ENCODE peak calls at places on chromosomes 6 and 20, in six cellular contexts. D is endothelial cell of umbilical vein, T is Peyer's patch, N is psoas muscle, W is fibroblast of mammary gland, Z is cardiac fibroblast. F is an unnamed sample.

GRCh38 chr6:158905277-158905676 is 86.1 kb upstream of the EZR start:
- DNase-seq in N (no peak), T (no peak), Z (no peak), W (no peak), D (no peak), F (no peak)

GRCh38 chr6:159679091-159680077 is 13.7 kb downstream of the SOD2 start:
- DNase-seq in D (no peak), N (no peak), Z (peak), T (no peak), W (peak), F (no peak)

GRCh38 chr20:36644032-36644712 is 1.8 kb downstream of the SLA2 start:
- DNase-seq in T (no peak), D (no peak), Z (no peak), N (no peak), W (no peak), F (no peak)

GRCh38 chr20:11952621-11953020 is 34.9 kb downstream of the BTBD3 start:
- DNase-seq in D (no peak), T (no peak), Z (peak), W (peak), N (no peak), F (no peak)

GRCh38 chr6:57313711-57314471 is 3.5 kb upstream of the PRIM2 start:
- DNase-seq in D (peak), T (no peak), W (peak), Z (peak), N (no peak), F (peak)

GRCh38 chr6:19836799-19837510 is at the start of gene ID4:
- DNase-seq in Z (peak), N (peak), D (peak), T (peak), W (peak), F (peak)

GRCh38 chr6:71190809-71191208 is 97.8 kb upstream of the OGFRL1 start:
- DNase-seq in Z (peak), N (no peak), W (peak), T (no peak), D (peak), F (peak)

GRCh38 chr6:8017276-8017701 is 46.9 kb downstream of the BLOC1S5 start:
- DNase-seq in T (no peak), N (no peak), Z (peak), D (no peak), W (no peak), F (no peak)

GRCh38 chr6:35078896-35079295 is 62.2 kb downstream of the TCP11 start:
- DNase-seq in N (no peak), Z (no peak), T (peak), D (no peak), W (no peak), F (no peak)

GRCh38 chr6:158703840-158704822 is 54.3 kb downstream of the SYTL3 start:
- DNase-seq in W (peak), T (peak), Z (peak), N (peak), D (peak), F (peak)

GRCh38 chr20:23200914-23201313 is 114.8 kb upstream of the CD93 start:
- DNase-seq in D (no peak), Z (peak), T (no peak), N (peak), W (peak), F (peak)

GRCh38 chr20:10219452-10219791 is 792 bp downstream of the SNAP25 start:
- DNase-seq in W (peak), Z (peak), D (peak), T (peak), N (peak), F (peak)
- H3K4me3 ChIP-seq in W (peak), Z (peak), D (peak), T (no peak), N (no peak), F (peak)

DNA sequence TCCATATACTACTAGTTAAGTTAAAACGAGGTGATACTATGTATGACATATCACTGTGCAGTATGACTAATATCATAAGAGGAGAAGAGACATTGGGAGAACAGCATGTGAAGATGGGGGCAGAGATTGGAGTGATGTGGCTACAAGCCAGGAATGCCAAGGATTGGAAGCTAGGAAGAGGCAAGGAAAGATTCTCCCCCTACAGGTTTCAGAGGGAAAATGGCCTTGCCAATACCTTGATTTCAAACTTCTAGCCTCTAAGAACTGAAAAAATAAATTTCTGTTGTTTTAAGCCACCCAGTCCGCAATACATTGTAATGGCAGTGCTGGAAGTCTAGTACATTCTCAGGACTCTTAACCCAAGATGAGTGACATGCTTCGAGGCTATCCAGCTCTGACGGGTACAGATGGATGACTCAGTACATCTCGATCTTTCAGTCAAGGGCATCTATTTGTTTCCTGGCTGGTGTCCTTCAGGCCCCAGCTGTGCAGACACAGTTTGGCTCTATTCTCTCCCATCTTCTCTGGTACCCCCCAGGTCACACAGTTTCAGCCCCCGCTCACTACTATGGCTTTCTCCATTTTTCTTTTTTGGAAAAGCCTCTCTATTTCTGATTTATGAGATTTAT is 55.5 kb upstream of the THEMIS start:
- DNase-seq in N (no peak), D (no peak), T (no peak), Z (peak), W (peak), F (peak)
- TF ChIP-seq CTCF in N (no peak), D (peak), T (no peak), Z (peak), W (peak), F (peak)

GRCh38 chr6:29627762-29628418 is 5.1 kb downstream of the GABBR1 start:
- DNase-seq in N (peak), D (peak), Z (peak), W (peak), T (peak), F (peak)

GRCh38 chr6:29631209-29631810 is 1.7 kb downstream of the GABBR1 start:
- DNase-seq in Z (no peak), W (no peak), D (no peak), N (no peak), T (no peak), F (no peak)

GRCh38 chr6:29626948-29627761 is 5.8 kb downstream of the GABBR1 start:
- DNase-seq in D (no peak), Z (no peak), N (no peak), T (no peak), W (no peak), F (no peak)

GRCh38 chr6:29628419-29629281 is 4.3 kb downstream of the GABBR1 start:
- DNase-seq in T (peak), Z (peak), W (peak), D (peak), N (peak), F (peak)

DNA sequence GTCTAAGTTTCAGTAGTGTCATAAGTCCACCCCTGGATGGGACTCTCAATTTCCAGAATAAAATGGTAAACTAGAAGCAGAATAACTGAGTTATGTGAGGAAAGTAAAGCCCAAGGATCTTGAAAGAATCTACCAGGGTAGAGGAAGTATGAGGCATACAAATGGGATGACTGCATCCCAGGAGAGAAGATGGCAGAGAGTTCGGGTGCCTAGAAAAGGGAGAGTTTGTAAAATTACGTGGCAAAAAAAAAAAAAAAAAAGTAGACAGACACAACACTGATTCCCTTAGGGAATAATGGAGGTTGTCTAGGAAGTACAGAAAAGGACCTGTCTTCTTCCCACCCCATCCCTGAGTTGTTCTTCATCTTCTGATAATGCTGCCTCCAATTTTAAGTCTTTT is 3.4 kb downstream of the GABBR1 start:
- DNase-seq in W (no peak), T (no peak), N (no peak), D (no peak), Z (peak), F (no peak)
- H3K4me3 ChIP-seq in W (no peak), T (no peak), N (no peak), D (no peak), Z (no peak), F (no peak)

DNA sequence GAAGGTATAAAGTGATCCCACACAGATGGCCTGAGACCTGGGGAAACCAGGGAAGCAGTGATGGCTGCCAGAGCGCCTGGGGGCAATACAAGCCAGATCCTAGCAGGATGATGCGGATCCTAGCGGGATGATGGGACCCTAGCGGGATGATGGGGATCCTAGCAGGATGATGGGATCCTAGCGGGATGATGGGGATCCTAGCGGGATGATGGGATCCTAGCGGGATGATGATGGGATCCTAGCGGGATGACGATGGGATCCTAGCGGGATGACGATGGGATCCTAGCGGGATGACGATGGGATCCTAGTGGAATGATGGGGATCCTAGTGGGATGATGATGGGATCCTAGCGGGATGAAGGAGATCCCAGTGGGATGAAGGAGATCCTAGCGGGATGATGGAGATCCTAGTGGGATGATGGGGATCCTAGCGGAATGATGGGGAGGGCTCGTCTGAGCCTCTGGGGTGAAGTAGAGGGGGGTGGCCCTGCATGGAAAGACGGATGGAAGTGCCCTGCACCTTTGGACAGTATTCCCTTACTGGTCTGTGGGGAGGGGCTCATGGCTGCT is 44.2 kb upstream of the CDH22 start:
- DNase-seq in N (no peak), W (no peak), D (no peak), T (no peak), Z (no peak), F (no peak)
- TF ChIP-seq CTCF in N (no peak), W (no peak), D (no peak), T (no peak), Z (no peak), F (no peak)

GRCh38 chr6:45675634-45676033 is 297.9 kb upstream of the SUPT3H start:
- DNase-seq in Z (no peak), D (no peak), W (no peak), N (no peak), T (no peak), F (no peak)

GRCh38 chr6:45679163-45679562 is 301.4 kb upstream of the SUPT3H start:
- DNase-seq in D (no peak), N (no peak), W (no peak), T (no peak), Z (no peak), F (no peak)

GRCh38 chr6:45678063-45678620 is 300.4 kb upstream of the SUPT3H start:
- DNase-seq in T (no peak), Z (no peak), W (no peak), D (peak), N (no peak), F (no peak)

GRCh38 chr6:45676376-45676775 is 298.6 kb upstream of the SUPT3H start:
- DNase-seq in T (no peak), W (no peak), Z (no peak), D (no peak), N (no peak), F (no peak)

GRCh38 chr6:45677381-45677992 is 299.8 kb upstream of the SUPT3H start:
- DNase-seq in Z (peak), D (peak), N (no peak), W (peak), T (no peak), F (peak)
- H3K4me3 ChIP-seq in Z (no peak), D (peak), N (no peak), W (no peak), T (no peak), F (no peak)

DNA sequence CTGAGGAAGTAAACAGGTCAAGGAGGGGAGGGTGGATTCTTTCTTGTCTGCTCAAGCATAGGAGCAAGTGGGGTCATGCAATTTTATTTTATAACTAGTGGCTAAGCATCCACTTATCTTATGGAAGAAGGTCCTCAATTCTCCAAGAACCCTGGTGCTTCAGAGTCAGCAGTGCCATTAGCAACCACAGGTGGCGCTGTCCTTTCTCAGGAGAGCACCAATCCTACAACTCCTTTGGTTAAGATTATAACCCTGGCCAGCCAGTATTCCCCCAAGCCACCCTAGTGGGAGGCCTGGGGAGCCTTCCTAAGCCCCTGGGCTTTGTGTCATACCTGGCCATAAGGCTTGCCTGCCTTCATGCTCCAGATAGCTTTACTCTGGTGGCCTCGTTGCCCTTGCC is 60.7 kb downstream of the PCSK2 start:
- DNase-seq in T (no peak), D (no peak), N (no peak), W (no peak), Z (no peak), F (no peak)
- TF ChIP-seq CTCF in T (no peak), D (no peak), N (no peak), W (peak), Z (peak), F (peak)

GRCh38 chr6:85677243-85677956 is 34.7 kb upstream of the SYNCRIP start:
- DNase-seq in N (no peak), W (peak), Z (peak), T (no peak), D (peak), F (peak)

GRCh38 chr6:85678602-85679444 is 36.1 kb upstream of the SYNCRIP start:
- DNase-seq in W (peak), D (peak), Z (peak), N (peak), T (peak), F (peak)

GRCh38 chr6:85678000-85678601 is 35.4 kb upstream of the SYNCRIP start:
- DNase-seq in D (no peak), W (peak), Z (no peak), N (no peak), T (no peak), F (no peak)

GRCh38 chr6:85679445-85680123 is 36.9 kb upstream of the SYNCRIP start:
- DNase-seq in N (no peak), D (no peak), T (no peak), W (peak), Z (peak), F (no peak)

DNA sequence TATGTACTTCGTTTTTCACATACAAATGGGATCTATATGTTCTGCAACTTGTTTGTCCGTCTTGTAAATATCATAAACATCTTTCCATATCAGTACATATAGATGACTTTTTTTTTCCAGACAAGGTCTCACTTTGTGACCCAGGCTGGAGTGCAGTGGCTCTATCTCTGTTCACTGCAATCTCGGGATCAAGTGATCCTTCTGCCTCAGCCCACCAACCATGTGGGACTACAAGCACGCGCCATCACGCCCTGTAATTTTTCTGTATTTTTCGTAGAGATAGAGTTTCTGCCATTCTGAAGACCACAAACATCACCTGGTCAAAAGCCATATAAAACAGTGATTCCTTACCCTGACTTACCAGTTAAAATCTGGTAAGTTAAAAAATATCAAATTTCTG is 37.7 kb upstream of the SYNCRIP start:
- DNase-seq in T (no peak), D (no peak), Z (no peak), N (no peak), W (peak), F (no peak)
- H3K4me3 ChIP-seq in T (no peak), D (peak), Z (no peak), N (no peak), W (peak), F (peak)

DNA sequence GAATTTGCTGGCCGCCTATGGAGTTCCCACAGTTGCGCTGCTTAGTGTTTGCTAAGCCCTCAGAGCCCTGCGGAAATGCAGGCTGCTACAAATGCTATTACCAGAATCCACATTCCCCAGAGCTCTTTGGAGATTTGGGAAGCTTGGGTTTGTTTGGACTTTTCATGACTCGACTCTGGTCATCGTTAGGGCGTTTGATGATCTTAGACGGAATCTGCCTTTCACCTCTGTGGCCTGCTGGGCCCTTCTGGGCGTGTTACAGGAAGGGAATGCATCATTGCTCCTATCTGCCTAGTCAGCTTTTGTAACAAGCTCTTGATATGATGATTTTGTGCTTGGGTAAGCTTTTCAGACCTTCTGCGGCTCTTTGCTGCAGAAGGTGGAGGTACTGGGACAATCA is 50.8 kb downstream of the EYA2 start:
- DNase-seq in Z (no peak), N (no peak), T (no peak), D (no peak), W (peak), F (no peak)
- TF ChIP-seq CTCF in Z (no peak), N (no peak), T (no peak), D (no peak), W (no peak), F (no peak)

DNA sequence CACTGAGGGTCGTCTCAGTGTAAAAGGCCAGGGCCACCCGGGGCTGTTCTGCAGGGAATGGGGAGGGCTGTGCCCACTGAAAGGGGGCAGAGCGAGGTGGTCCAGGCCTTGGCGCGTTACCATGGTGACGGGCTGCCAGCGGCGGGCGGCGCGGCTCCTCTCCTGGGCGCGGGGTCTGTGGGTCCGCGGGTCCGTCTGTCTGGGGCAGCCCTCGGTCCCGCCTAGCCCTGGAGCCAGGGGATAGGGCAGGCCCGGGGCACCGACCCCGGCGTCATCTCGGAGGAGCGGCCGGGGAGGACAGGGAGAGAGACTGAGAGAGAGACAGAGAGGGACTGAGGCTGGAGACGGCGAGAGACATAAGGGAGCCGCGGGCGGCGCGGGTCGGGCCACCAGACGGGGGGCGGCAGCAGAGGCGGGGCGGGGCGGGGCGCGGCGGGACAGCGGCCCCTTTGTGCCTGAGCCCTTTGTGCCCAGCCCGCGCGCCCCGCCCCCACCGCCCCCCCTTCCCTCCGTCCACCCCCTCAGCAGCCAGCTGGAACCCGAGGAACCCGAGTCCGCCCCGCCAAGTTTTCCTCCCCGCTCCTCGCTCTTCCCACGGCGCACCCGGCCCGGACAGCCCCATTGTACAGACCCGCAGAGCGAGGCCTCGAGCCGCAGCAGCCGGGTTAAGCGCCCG is at the start of gene KIAA1755:
- DNase-seq in Z (no peak), D (no peak), W (no peak), T (no peak), N (peak), F (no peak)
- H3K4me3 ChIP-seq in Z (peak), D (peak), W (peak), T (peak), N (peak), F (peak)

F was measured in fibroblast of pulmonary artery.